ENCODE peak calls at places on chromosomes 2 and 18, in nine cellular contexts. One of them, this sample, is unnamed.

GRCh38 chr2:42618972-42619371 is 50.5 kb downstream of the MTA3 start:
- DNase-seq in iPS DF 6.9: no peak
- DNase-seq in HTR-8/SVneo: peak
- DNase-seq in amniotic stem cell: peak
- DNase-seq in left lung: no peak
- DNase-seq in NCI-H1105 treated with DMSO at 0.1 percent for 48 hours: no peak
- DNase-seq in kidney tubule cell: peak
- DNase-seq in left cardiac atrium: no peak
- DNase-seq in body of pancreas: no peak
- DNase-seq in this sample: peak

GRCh38 chr18:52183107-52183506 is 156.9 kb upstream of the DCC start:
- DNase-seq in NCI-H1105 treated with DMSO at 0.1 percent for 48 hours: no peak
- DNase-seq in left cardiac atrium: no peak
- DNase-seq in kidney tubule cell: no peak
- DNase-seq in HTR-8/SVneo: no peak
- DNase-seq in left lung: no peak
- DNase-seq in iPS DF 6.9: no peak
- DNase-seq in amniotic stem cell: no peak
- DNase-seq in body of pancreas: no peak
- DNase-seq in this sample: no peak

GRCh38 chr18:44796505-44797198 is 116.0 kb downstream of the SETBP1 start:
- DNase-seq in left cardiac atrium: no peak
- DNase-seq in NCI-H1105 treated with DMSO at 0.1 percent for 48 hours: no peak
- DNase-seq in left lung: no peak
- DNase-seq in body of pancreas: peak
- DNase-seq in HTR-8/SVneo: no peak
- DNase-seq in kidney tubule cell: peak
- DNase-seq in iPS DF 6.9: no peak
- DNase-seq in amniotic stem cell: no peak
- DNase-seq in this sample: no peak

GRCh38 chr2:219633276-219634065 is 6.0 kb downstream of the SLC4A3 start:
- DNase-seq in iPS DF 6.9: no peak
- DNase-seq in HTR-8/SVneo: no peak
- DNase-seq in left cardiac atrium: no peak
- DNase-seq in amniotic stem cell: no peak
- DNase-seq in body of pancreas: no peak
- DNase-seq in left lung: peak
- DNase-seq in kidney tubule cell: no peak
- DNase-seq in NCI-H1105 treated with DMSO at 0.1 percent for 48 hours: peak
- DNase-seq in this sample: no peak

GRCh38 chr2:164850235-164850634 is 8.6 kb upstream of the COBLL1 start:
- DNase-seq in kidney tubule cell: peak
- DNase-seq in NCI-H1105 treated with DMSO at 0.1 percent for 48 hours: no peak
- DNase-seq in body of pancreas: no peak
- DNase-seq in amniotic stem cell: no peak
- DNase-seq in HTR-8/SVneo: no peak
- DNase-seq in left lung: no peak
- DNase-seq in left cardiac atrium: no peak
- DNase-seq in iPS DF 6.9: no peak
- DNase-seq in this sample: no peak

GRCh38 chr18:46042571-46043123 is 29.4 kb downstream of the PSTPIP2 start:
- DNase-seq in body of pancreas: no peak
- DNase-seq in amniotic stem cell: no peak
- DNase-seq in kidney tubule cell: peak
- DNase-seq in NCI-H1105 treated with DMSO at 0.1 percent for 48 hours: no peak
- DNase-seq in iPS DF 6.9: no peak
- DNase-seq in left lung: no peak
- DNase-seq in left cardiac atrium: no peak
- DNase-seq in HTR-8/SVneo: no peak
- DNase-seq in this sample: peak

GRCh38 chr2:218855305-218856167 is 4.1 kb upstream of the WNT6 start:
- DNase-seq in body of pancreas: no peak
- DNase-seq in kidney tubule cell: no peak
- DNase-seq in amniotic stem cell: no peak
- DNase-seq in iPS DF 6.9: no peak
- DNase-seq in HTR-8/SVneo: no peak
- DNase-seq in NCI-H1105 treated with DMSO at 0.1 percent for 48 hours: no peak
- DNase-seq in left cardiac atrium: no peak
- DNase-seq in left lung: no peak
- DNase-seq in this sample: no peak

GRCh38 chr2:144382848-144383247 is 137.1 kb downstream of the ZEB2 start:
- DNase-seq in NCI-H1105 treated with DMSO at 0.1 percent for 48 hours: no peak
- DNase-seq in body of pancreas: no peak
- DNase-seq in left lung: no peak
- DNase-seq in iPS DF 6.9: no peak
- DNase-seq in kidney tubule cell: peak
- DNase-seq in amniotic stem cell: no peak
- DNase-seq in HTR-8/SVneo: no peak
- DNase-seq in left cardiac atrium: no peak
- DNase-seq in this sample: no peak

GRCh38 chr2:77513191-77513590 is 9.0 kb downstream of the LRRTM4 start:
- DNase-seq in HTR-8/SVneo: no peak
- DNase-seq in iPS DF 6.9: no peak
- DNase-seq in kidney tubule cell: no peak
- DNase-seq in left lung: no peak
- DNase-seq in left cardiac atrium: no peak
- DNase-seq in NCI-H1105 treated with DMSO at 0.1 percent for 48 hours: no peak
- DNase-seq in body of pancreas: no peak
- DNase-seq in amniotic stem cell: no peak
- DNase-seq in this sample: peak

GRCh38 chr18:55588001-55588875 is at the start of gene TCF4:
- DNase-seq in left lung: peak
- DNase-seq in left cardiac atrium: peak
- DNase-seq in kidney tubule cell: peak
- DNase-seq in NCI-H1105 treated with DMSO at 0.1 percent for 48 hours: peak
- DNase-seq in iPS DF 6.9: no peak
- DNase-seq in HTR-8/SVneo: peak
- DNase-seq in amniotic stem cell: no peak
- DNase-seq in body of pancreas: peak
- DNase-seq in this sample: peak

GRCh38 chr2:67039058-67039457 is 358.1 kb upstream of the ETAA1 start:
- DNase-seq in kidney tubule cell: no peak
- DNase-seq in NCI-H1105 treated with DMSO at 0.1 percent for 48 hours: no peak
- DNase-seq in left cardiac atrium: no peak
- DNase-seq in amniotic stem cell: no peak
- DNase-seq in body of pancreas: peak
- DNase-seq in left lung: no peak
- DNase-seq in iPS DF 6.9: no peak
- DNase-seq in HTR-8/SVneo: no peak
- DNase-seq in this sample: no peak

GRCh38 chr2:36680012-36680411 is 16.5 kb upstream of the VIT start:
- DNase-seq in amniotic stem cell: no peak
- DNase-seq in left lung: no peak
- DNase-seq in iPS DF 6.9: no peak
- DNase-seq in HTR-8/SVneo: no peak
- DNase-seq in kidney tubule cell: no peak
- DNase-seq in left cardiac atrium: no peak
- DNase-seq in NCI-H1105 treated with DMSO at 0.1 percent for 48 hours: no peak
- DNase-seq in body of pancreas: no peak
- DNase-seq in this sample: no peak

GRCh38 chr18:32431753-32432152 is 38.9 kb downstream of the GAREM1 start:
- DNase-seq in left cardiac atrium: no peak
- DNase-seq in body of pancreas: no peak
- DNase-seq in left lung: no peak
- DNase-seq in kidney tubule cell: no peak
- DNase-seq in HTR-8/SVneo: no peak
- DNase-seq in NCI-H1105 treated with DMSO at 0.1 percent for 48 hours: no peak
- DNase-seq in amniotic stem cell: no peak
- DNase-seq in iPS DF 6.9: no peak
- DNase-seq in this sample: no peak

GRCh38 chr2:160910681-160911080 is 249.5 kb upstream of the TANK start:
- DNase-seq in amniotic stem cell: peak
- DNase-seq in kidney tubule cell: no peak
- DNase-seq in HTR-8/SVneo: no peak
- DNase-seq in left lung: no peak
- DNase-seq in left cardiac atrium: no peak
- DNase-seq in NCI-H1105 treated with DMSO at 0.1 percent for 48 hours: no peak
- DNase-seq in iPS DF 6.9: no peak
- DNase-seq in body of pancreas: no peak
- DNase-seq in this sample: no peak

GRCh38 chr2:20326163-20326780 is 24.4 kb downstream of the PUM2 start:
- DNase-seq in NCI-H1105 treated with DMSO at 0.1 percent for 48 hours: peak
- DNase-seq in amniotic stem cell: peak
- DNase-seq in iPS DF 6.9: no peak
- DNase-seq in HTR-8/SVneo: peak
- DNase-seq in left lung: no peak
- DNase-seq in kidney tubule cell: peak
- DNase-seq in body of pancreas: peak
- DNase-seq in left cardiac atrium: peak
- DNase-seq in this sample: peak

GRCh38 chr18:74342416-74343043 is 26.9 kb downstream of the C18orf63 start:
- DNase-seq in kidney tubule cell: peak
- DNase-seq in HTR-8/SVneo: no peak
- DNase-seq in NCI-H1105 treated with DMSO at 0.1 percent for 48 hours: peak
- DNase-seq in body of pancreas: peak
- DNase-seq in amniotic stem cell: peak
- DNase-seq in left lung: no peak
- DNase-seq in iPS DF 6.9: no peak
- DNase-seq in left cardiac atrium: no peak
- DNase-seq in this sample: peak

GRCh38 chr2:170214309-170214902 is 36.5 kb downstream of the MYO3B start:
- DNase-seq in HTR-8/SVneo: no peak
- DNase-seq in NCI-H1105 treated with DMSO at 0.1 percent for 48 hours: no peak
- DNase-seq in amniotic stem cell: no peak
- DNase-seq in iPS DF 6.9: peak
- DNase-seq in left lung: no peak
- DNase-seq in body of pancreas: no peak
- DNase-seq in kidney tubule cell: no peak
- DNase-seq in left cardiac atrium: no peak
- DNase-seq in this sample: no peak

GRCh38 chr2:120546077-120546864 is 189.4 kb upstream of the GLI2 start:
- DNase-seq in kidney tubule cell: peak
- DNase-seq in NCI-H1105 treated with DMSO at 0.1 percent for 48 hours: no peak
- DNase-seq in body of pancreas: peak
- DNase-seq in HTR-8/SVneo: peak
- DNase-seq in left lung: no peak
- DNase-seq in iPS DF 6.9: no peak
- DNase-seq in left cardiac atrium: peak
- DNase-seq in amniotic stem cell: peak
- DNase-seq in this sample: no peak

GRCh38 chr2:202716953-202717597 is 82.3 kb downstream of the FAM117B start:
- DNase-seq in body of pancreas: no peak
- DNase-seq in NCI-H1105 treated with DMSO at 0.1 percent for 48 hours: no peak
- DNase-seq in left lung: no peak
- DNase-seq in kidney tubule cell: no peak
- DNase-seq in left cardiac atrium: no peak
- DNase-seq in HTR-8/SVneo: no peak
- DNase-seq in iPS DF 6.9: no peak
- DNase-seq in amniotic stem cell: no peak
- DNase-seq in this sample: no peak

GRCh38 chr2:114729025-114729424 is 286.6 kb downstream of the DPP10 start:
- DNase-seq in kidney tubule cell: no peak
- DNase-seq in body of pancreas: no peak
- DNase-seq in NCI-H1105 treated with DMSO at 0.1 percent for 48 hours: no peak
- DNase-seq in amniotic stem cell: no peak
- DNase-seq in HTR-8/SVneo: no peak
- DNase-seq in iPS DF 6.9: no peak
- DNase-seq in left lung: no peak
- DNase-seq in left cardiac atrium: no peak
- DNase-seq in this sample: peak

GRCh38 chr2:110854355-110855081 is 122.1 kb downstream of the ACOXL start:
- DNase-seq in body of pancreas: no peak
- DNase-seq in left cardiac atrium: no peak
- DNase-seq in left lung: no peak
- DNase-seq in amniotic stem cell: no peak
- DNase-seq in HTR-8/SVneo: no peak
- DNase-seq in NCI-H1105 treated with DMSO at 0.1 percent for 48 hours: no peak
- DNase-seq in iPS DF 6.9: no peak
- DNase-seq in kidney tubule cell: peak
- DNase-seq in this sample: peak

GRCh38 chr2:53131416-53131815 is 636.2 kb upstream of the CHAC2 start:
- DNase-seq in HTR-8/SVneo: peak
- DNase-seq in amniotic stem cell: no peak
- DNase-seq in iPS DF 6.9: no peak
- DNase-seq in left cardiac atrium: no peak
- DNase-seq in body of pancreas: no peak
- DNase-seq in NCI-H1105 treated with DMSO at 0.1 percent for 48 hours: no peak
- DNase-seq in kidney tubule cell: peak
- DNase-seq in left lung: no peak
- DNase-seq in this sample: peak

GRCh38 chr2:186125625-186126024 is 360.4 kb upstream of the ZC3H15 start:
- DNase-seq in HTR-8/SVneo: no peak
- DNase-seq in amniotic stem cell: no peak
- DNase-seq in kidney tubule cell: no peak
- DNase-seq in left lung: no peak
- DNase-seq in iPS DF 6.9: no peak
- DNase-seq in left cardiac atrium: no peak
- DNase-seq in NCI-H1105 treated with DMSO at 0.1 percent for 48 hours: no peak
- DNase-seq in body of pancreas: no peak
- DNase-seq in this sample: peak

GRCh38 chr2:218367415-218368149 is 10.9 kb downstream of the CATIP start:
- DNase-seq in kidney tubule cell: peak
- DNase-seq in amniotic stem cell: peak
- DNase-seq in left cardiac atrium: peak
- DNase-seq in HTR-8/SVneo: peak
- DNase-seq in NCI-H1105 treated with DMSO at 0.1 percent for 48 hours: no peak
- DNase-seq in body of pancreas: peak
- DNase-seq in left lung: peak
- DNase-seq in iPS DF 6.9: peak
- DNase-seq in this sample: peak

GRCh38 chr2:130807659-130808385 is 28.9 kb upstream of the ARHGEF4 start:
- DNase-seq in left lung: no peak
- DNase-seq in amniotic stem cell: no peak
- DNase-seq in iPS DF 6.9: no peak
- DNase-seq in NCI-H1105 treated with DMSO at 0.1 percent for 48 hours: peak
- DNase-seq in HTR-8/SVneo: no peak
- DNase-seq in left cardiac atrium: no peak
- DNase-seq in kidney tubule cell: peak
- DNase-seq in body of pancreas: no peak
- DNase-seq in this sample: peak

GRCh38 chr2:42693013-42693575 is 70.8 kb downstream of the OXER1 start:
- DNase-seq in kidney tubule cell: no peak
- DNase-seq in iPS DF 6.9: no peak
- DNase-seq in NCI-H1105 treated with DMSO at 0.1 percent for 48 hours: no peak
- DNase-seq in amniotic stem cell: no peak
- DNase-seq in left lung: no peak
- DNase-seq in left cardiac atrium: no peak
- DNase-seq in body of pancreas: no peak
- DNase-seq in HTR-8/SVneo: no peak
- DNase-seq in this sample: no peak

GRCh38 chr2:15251753-15252152 is 309.4 kb downstream of the NBAS start:
- DNase-seq in body of pancreas: no peak
- DNase-seq in iPS DF 6.9: no peak
- DNase-seq in left lung: no peak
- DNase-seq in NCI-H1105 treated with DMSO at 0.1 percent for 48 hours: no peak
- DNase-seq in kidney tubule cell: peak
- DNase-seq in HTR-8/SVneo: no peak
- DNase-seq in amniotic stem cell: no peak
- DNase-seq in left cardiac atrium: no peak
- DNase-seq in this sample: no peak

GRCh38 chr2:231223001-231223375 is 24.6 kb downstream of the ARMC9 start:
- DNase-seq in amniotic stem cell: no peak
- DNase-seq in iPS DF 6.9: no peak
- DNase-seq in left cardiac atrium: no peak
- DNase-seq in body of pancreas: no peak
- DNase-seq in NCI-H1105 treated with DMSO at 0.1 percent for 48 hours: no peak
- DNase-seq in left lung: no peak
- DNase-seq in kidney tubule cell: no peak
- DNase-seq in HTR-8/SVneo: no peak
- DNase-seq in this sample: no peak

GRCh38 chr2:241877197-241877685 is 7.7 kb downstream of the RTP5 start:
- DNase-seq in kidney tubule cell: no peak
- DNase-seq in left cardiac atrium: no peak
- DNase-seq in left lung: peak
- DNase-seq in NCI-H1105 treated with DMSO at 0.1 percent for 48 hours: no peak
- DNase-seq in iPS DF 6.9: no peak
- DNase-seq in body of pancreas: no peak
- DNase-seq in HTR-8/SVneo: no peak
- DNase-seq in amniotic stem cell: no peak
- DNase-seq in this sample: no peak

GRCh38 chr18:48138660-48139426 is 208.4 kb upstream of the SMAD2 start:
- DNase-seq in HTR-8/SVneo: no peak
- DNase-seq in iPS DF 6.9: no peak
- DNase-seq in left cardiac atrium: no peak
- DNase-seq in left lung: no peak
- DNase-seq in amniotic stem cell: no peak
- DNase-seq in body of pancreas: peak
- DNase-seq in NCI-H1105 treated with DMSO at 0.1 percent for 48 hours: no peak
- DNase-seq in kidney tubule cell: peak
- DNase-seq in this sample: no peak

GRCh38 chr2:47907097-47907781 is 941 bp upstream of the FBXO11 start:
- DNase-seq in left cardiac atrium: no peak
- DNase-seq in iPS DF 6.9: no peak
- DNase-seq in body of pancreas: peak
- DNase-seq in amniotic stem cell: no peak
- DNase-seq in HTR-8/SVneo: no peak
- DNase-seq in NCI-H1105 treated with DMSO at 0.1 percent for 48 hours: no peak
- DNase-seq in left lung: no peak
- DNase-seq in kidney tubule cell: peak
- DNase-seq in this sample: peak